ENCODE peak calls at places on chromosomes 11 and 22, in five cellular contexts. K is transverse colon, T is SK-N-SH, F is HCT116, M is prostate gland. A is an unnamed sample.

GRCh38 chr11:6258571-6258998 is 1.1 kb upstream of the CCKBR start:
- DNase-seq in K (no peak), T (no peak), F (no peak), M (no peak), A (no peak)

GRCh38 chr11:2210366-2211112 is 38.9 kb upstream of the TH start:
- DNase-seq in K (peak; percentile 10), T (no peak), F (no peak), M (no peak), A (peak; percentile 77)

GRCh38 chr11:35980646-35981402 is 37.0 kb downstream of the LDLRAD3 start:
- DNase-seq in K (no peak), T (no peak), F (no peak), M (no peak), A (no peak)

GRCh38 chr11:100740440-100740839 is 53.4 kb downstream of the ARHGAP42 start:
- DNase-seq in K (no peak), T (no peak), F (no peak), M (no peak), A (no peak)

GRCh38 chr11:14418801-14419417 is 59.9 kb upstream of the RRAS2 start:
- DNase-seq in K (no peak), T (peak; percentile 34), F (peak; percentile 48), M (no peak), A (peak; percentile 34)

GRCh38 chr11:123511037-123511870 is 81.2 kb downstream of the GRAMD1B start:
- DNase-seq in K (peak; percentile 81), T (peak; percentile 92), F (peak; percentile 74), M (peak; percentile 74), A (no peak)

GRCh38 chr11:114054830-114055229 is 4.7 kb upstream of the ZBTB16 start:
- DNase-seq in K (no peak), T (peak; percentile 53), F (no peak), M (no peak), A (no peak)

GRCh38 chr11:6646040-6646439 is 9.6 kb downstream of the DCHS1 start:
- DNase-seq in K (no peak), T (no peak), F (no peak), M (no peak), A (no peak)

GRCh38 chr11:93921695-93922468 is 71.5 kb upstream of the VSTM5 start:
- DNase-seq in K (peak; percentile 18), T (peak; percentile 58), F (peak; percentile 60), M (no peak), A (no peak)

GRCh38 chr22:27242111-27242436 is 559.5 kb downstream of the MN1 start:
- DNase-seq in K (no peak), T (no peak), F (no peak), M (no peak), A (no peak)

GRCh38 chr11:94732617-94733292 is 35.4 kb upstream of the AMOTL1 start:
- DNase-seq in K (no peak), T (no peak), F (no peak), M (no peak), A (no peak)

GRCh38 chr22:24751518-24751917 is 23.0 kb downstream of the PIWIL3 start:
- DNase-seq in K (no peak), T (no peak), F (no peak), M (no peak), A (no peak)

GRCh38 chr22:45493286-45493771 is 9.4 kb upstream of the FBLN1 start:
- DNase-seq in K (no peak), T (peak; percentile 5), F (no peak), M (no peak), A (no peak)

GRCh38 chr22:33438273-33438672 is 380.1 kb upstream of the SYN3 start:
- DNase-seq in K (no peak), T (no peak), F (no peak), M (peak; percentile 56), A (no peak)

GRCh38 chr11:132062031-132062430 is 691.6 kb downstream of the NTM start:
- DNase-seq in K (no peak), T (no peak), F (no peak), M (no peak), A (no peak)

GRCh38 chr11:117443269-117444186 is 115.9 kb downstream of the CEP164 start:
- DNase-seq in K (peak; percentile 35), T (peak; percentile 92), F (no peak), M (peak; percentile 17), A (no peak)

GRCh38 chr22:35510481-35510934 is 30.1 kb upstream of the RASD2 start:
- DNase-seq in K (no peak), T (no peak), F (no peak), M (no peak), A (no peak)

GRCh38 chr11:64449381-64450167 is 90.6 kb downstream of the RPS6KA4 start:
- DNase-seq in K (peak; percentile 75), T (peak; percentile 89), F (peak; percentile 74), M (peak; percentile 54), A (no peak)

GRCh38 chr22:50325444-50326224 is 1.2 kb downstream of the DENND6B start:
- DNase-seq in K (no peak), T (no peak), F (no peak), M (no peak), A (no peak)

GRCh38 chr22:30694171-30694637 is 470 bp upstream of the OSBP2 start:
- DNase-seq in K (peak; percentile 75), T (peak; percentile 84), F (peak; percentile 29), M (peak; percentile 66), A (no peak)

GRCh38 chr11:844693-845644 is 2.3 kb downstream of the TSPAN4 start:
- DNase-seq in K (peak; percentile 79), T (peak; percentile 82), F (no peak), M (peak; percentile 85), A (no peak)

GRCh38 chr22:28953976-28954880 is 70.9 kb downstream of the ZNRF3 start:
- DNase-seq in K (no peak), T (no peak), F (no peak), M (no peak), A (no peak)

GRCh38 chr11:77783023-77783422 is 37.5 kb downstream of the RSF1 start:
- DNase-seq in K (no peak), T (no peak), F (no peak), M (no peak), A (no peak)

GRCh38 chr22:39090426-39091064 is 6.5 kb upstream of the APOBEC3H start:
- DNase-seq in K (peak; percentile 60), T (no peak), F (no peak), M (no peak), A (no peak)

GRCh38 chr11:117273550-117274289 is 17.4 kb upstream of the BACE1-AS start:
- DNase-seq in K (no peak), T (no peak), F (no peak), M (no peak), A (no peak)

GRCh38 chr11:126115253-126115540 is 52.5 kb upstream of the CDON start:
- DNase-seq in K (peak; percentile 71), T (peak; percentile 84), F (no peak), M (peak; percentile 70), A (no peak)

GRCh38 chr11:116605543-116605942 is 167.2 kb downstream of the BUD13 start:
- DNase-seq in K (peak; percentile 19), T (no peak), F (peak; percentile 32), M (no peak), A (no peak)

GRCh38 chr22:35684270-35684700 is 33.4 kb upstream of the APOL5 start:
- DNase-seq in K (no peak), T (no peak), F (no peak), M (no peak), A (no peak)

GRCh38 chr22:43387815-43388214 is 24.0 kb upstream of the MPPED1 start:
- DNase-seq in K (no peak), T (no peak), F (no peak), M (no peak), A (no peak)

GRCh38 chr11:61083601-61084147 is 18.6 kb upstream of the CD5 start:
- DNase-seq in K (no peak), T (no peak), F (no peak), M (no peak), A (no peak)

GRCh38 chr11:6943131-6943530 is 16.9 kb downstream of the ZNF215 start:
- DNase-seq in K (no peak), T (no peak), F (no peak), M (no peak), A (no peak)

GRCh38 chr22:41411021-41411851 is 29.5 kb downstream of the TEF start:
- DNase-seq in K (no peak), T (no peak), F (no peak), M (peak; percentile 36), A (no peak)
- TF ChIP-seq POLR2AphosphoS5 in K (peak; percentile 79), T (no peak), F (peak; percentile 17), M (peak; percentile 70), A (peak; percentile 68)

DNA sequence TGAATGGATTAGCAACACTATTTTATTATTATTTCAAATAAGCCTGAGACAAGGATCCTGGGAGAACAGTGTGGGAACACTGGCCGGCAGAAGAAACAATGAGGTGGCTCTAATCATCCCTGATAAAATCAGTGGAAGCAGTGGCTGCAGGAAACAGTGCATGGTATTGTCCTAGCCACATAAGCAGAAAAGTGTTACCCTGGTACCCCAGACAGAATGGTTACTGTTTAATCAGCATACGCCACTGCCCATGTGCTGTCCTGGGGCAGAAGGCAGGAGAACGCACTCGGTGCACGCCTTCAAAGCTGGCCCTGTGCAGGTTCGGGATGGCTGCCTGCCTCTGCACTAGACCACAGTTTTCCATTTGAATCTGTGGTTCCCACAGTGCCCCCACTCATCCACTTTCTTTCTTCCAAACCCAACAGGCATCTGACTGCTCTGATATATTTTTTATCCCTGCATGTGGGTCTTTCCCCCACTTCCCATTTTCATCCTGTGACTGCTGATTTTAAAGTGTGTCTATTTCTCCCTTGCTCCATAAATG is 25.7 kb downstream of the OPCML start:
- DNase-seq in K (no peak), T (no peak), F (no peak), M (no peak), A (no peak)
- H3K9me3 ChIP-seq in K (no peaks in the 10 kb centered on the region), T (no peaks in the 10 kb centered on the region), F (peaks cover 4% of the 10 kb centered on the region), M (no peaks in the 10 kb centered on the region), A (no peaks in the 10 kb centered on the region)

DNA sequence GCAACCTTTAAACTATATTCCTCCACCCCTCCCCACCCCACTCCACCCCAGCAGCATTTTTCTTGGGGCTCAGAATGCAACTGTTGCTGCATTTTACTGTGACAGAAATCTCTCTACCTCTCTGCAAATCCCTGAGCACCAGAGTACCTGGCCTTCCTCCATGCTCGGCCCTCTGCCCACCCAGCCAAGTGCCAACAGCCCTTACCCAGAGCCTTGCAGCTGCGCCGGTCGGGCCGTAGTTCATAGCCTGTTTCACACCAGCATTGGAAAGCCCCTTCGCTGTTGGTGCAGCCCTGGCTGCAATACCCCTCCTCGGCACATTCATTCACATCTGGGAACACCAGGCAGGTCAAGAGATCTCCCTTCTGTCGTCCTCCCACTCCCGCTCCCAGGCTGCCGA is 23.4 kb downstream of the LRP4 start:
- DNase-seq in K (no peak), T (no peak), F (no peak), M (no peak), A (no peak)
- H3K4me3 ChIP-seq in K (no peak overlapping the region), T (no peak overlapping the region), F (no peak overlapping the region), M (no peak overlapping the region), A (no peak overlapping the region)

GRCh38 chr22:20439556-20439927 is 1.9 kb upstream of the SCARF2 start:
- DNase-seq in K (no peak), T (no peak), F (no peak), M (no peak), A (no peak)
- TF ChIP-seq POLR2AphosphoS5 in K (no peak), T (no peak), F (no peak), M (no peak), A (no peak)

GRCh38 chr22:48309115-48309705 is 1518.5 kb downstream of the BRD1 start:
- DNase-seq in K (no peak), T (no peak), F (no peak), M (no peak), A (peak; percentile 77)
- H3K9me3 ChIP-seq in K (no peaks in the 10 kb centered on the region), T (no peaks in the 10 kb centered on the region), F (no peaks in the 10 kb centered on the region), M (no peaks in the 10 kb centered on the region), A (no peaks in the 10 kb centered on the region)